ENCODE peak calls at places on chromosome 1, in four cellular contexts. I is NCI-H774, T is occipital lobe, R is GM19239. A is an unnamed sample.
A peak's percentile ranks its signal among the peaks of the same experiment; 100 is the strongest.

GRCh38 chr1:43506233-43506632 is 24.4 kb upstream of the PTPRF start:
- DNase-seq in T (no peak), I (no peak), R (no peak), A (no peak)

GRCh38 chr1:43708006-43708412 is 673 bp downstream of the ST3GAL3 start:
- DNase-seq in T (no peak), I (no peak), R (no peak), A (no peak)

GRCh38 chr1:150876111-150876434 is 326 bp downstream of the ARNT start:
- DNase-seq in R (no peak), I (peak; percentile 71), T (no peak), A (no peak)

GRCh38 chr1:92446990-92447681 is 39.6 kb downstream of the GFI1 start:
- DNase-seq in R (no peak), I (no peak), T (no peak), A (no peak)

GRCh38 chr1:33161061-33161681 is 20.7 kb downstream of the TRIM62 start:
- DNase-seq in T (peak; percentile 71), I (no peak), R (no peak), A (peak; percentile 89)

GRCh38 chr1:248863011-248863881 is 4.4 kb upstream of the ZNF692 start:
- DNase-seq in R (no peak), T (peak; percentile 79), I (peak; percentile 82), A (peak; percentile 85)

GRCh38 chr1:202661136-202661845 is 49.0 kb downstream of the SYT2 start:
- DNase-seq in R (no peak), T (no peak), I (no peak), A (no peak)

GRCh38 chr1:181812211-181812610 is 249.3 kb downstream of the ZNF648 start:
- DNase-seq in I (no peak), R (no peak), T (no peak), A (no peak)

GRCh38 chr1:151210830-151211229 is 12.5 kb downstream of the PIP5K1A start:
- DNase-seq in R (no peak), T (no peak), I (no peak), A (no peak)

GRCh38 chr1:208137144-208137682 is 107.0 kb downstream of the PLXNA2 start:
- DNase-seq in T (no peak), I (no peak), R (no peak), A (no peak)

GRCh38 chr1:165949335-165950130 is 122.1 kb downstream of the UCK2 start:
- DNase-seq in T (no peak), R (no peak), I (no peak), A (no peak)

GRCh38 chr1:227632325-227632724 is 69.0 kb downstream of the ZNF678 start:
- DNase-seq in I (no peak), T (no peak), R (no peak), A (no peak)

GRCh38 chr1:9271861-9272595 is 20.7 kb upstream of the SPSB1 start:
- DNase-seq in T (no peak), R (no peak), I (no peak), A (no peak)

GRCh38 chr1:164498792-164499191 is 60.2 kb upstream of the PBX1 start:
- DNase-seq in R (no peak), T (no peak), I (no peak), A (no peak)

GRCh38 chr1:234234199-234234598 is 139.1 kb upstream of the COA6 start:
- DNase-seq in I (no peak), R (no peak), T (no peak), A (no peak)

GRCh38 chr1:208233546-208233945 is 10.6 kb downstream of the PLXNA2 start:
- DNase-seq in R (no peak), I (peak; percentile 93), T (peak; percentile 43), A (peak; percentile 72)

GRCh38 chr1:231866392-231867331 is 240.1 kb downstream of the DISC1 start:
- DNase-seq in T (peak; percentile 27), I (peak; percentile 51), R (peak; percentile 22), A (no peak)

GRCh38 chr1:240766831-240767230 is 154.9 kb upstream of the GREM2 start:
- DNase-seq in I (no peak), R (no peak), T (no peak), A (no peak)

GRCh38 chr1:24558902-24559791 is 3.3 kb downstream of the NCMAP start:
- DNase-seq in T (peak; percentile 3), R (no peak), I (no peak), A (peak; percentile 53)

GRCh38 chr1:58713841-58714240 is 14.0 kb upstream of the MYSM1 start:
- DNase-seq in T (no peak), R (no peak), I (no peak), A (no peak)

GRCh38 chr1:218880484-218881060 is 293.1 kb upstream of the LYPLAL1 start:
- DNase-seq in T (no peak), I (no peak), R (no peak), A (no peak)

GRCh38 chr1:197955486-197956394 is 38.6 kb downstream of the LHX9 start:
- DNase-seq in R (no peak), T (no peak), I (no peak), A (no peak)

GRCh38 chr1:167720965-167721616 is 691 bp upstream of the MPZL1 start:
- DNase-seq in R (no peak), I (no peak), T (no peak), A (no peak)

GRCh38 chr1:101242331-101243050 is 5.7 kb downstream of the S1PR1 start:
- DNase-seq in R (no peak), I (no peak), T (no peak), A (no peak)